ENCODE peak calls at places on chromosomes 16 and 17, in eight cellular contexts. M is RWPE1, J is HT-29, A is esophagus squamous epithelium, O is cardiac fibroblast, F is GOT3, R is foreskin fibroblast, U is hepatic stellate cell. C is an unnamed sample.

GRCh38 chr16:83945587-83945986 is 7.5 kb upstream of the OSGIN1 start:
- DNase-seq in M (no peak), A (no peak), J (no peak), U (no peak), R (no peak), F (no peak), O (no peak), C (no peak)

GRCh38 chr17:79075433-79075805 is 795 bp downstream of the ENGASE start:
- DNase-seq in R (no peak), O (peak; percentile 14), J (no peak), A (no peak), F (no peak), M (no peak), U (no peak), C (no peak)

GRCh38 chr16:55912022-55912421 is 36.8 kb upstream of the CES5A start:
- DNase-seq in F (no peak), M (no peak), R (no peak), A (no peak), J (no peak), U (no peak), O (no peak), C (no peak)

GRCh38 chr17:19333736-19334290 is 28.7 kb downstream of the B9D1 start:
- DNase-seq in A (no peak), M (no peak), J (no peak), O (no peak), R (no peak), F (no peak), U (no peak), C (no peak)

GRCh38 chr16:25411376-25412081 is 153.9 kb upstream of the ZKSCAN2 start:
- DNase-seq in U (no peak), J (no peak), R (no peak), A (no peak), O (no peak), M (no peak), F (no peak), C (no peak)

GRCh38 chr16:75624921-75625334 is 1.8 kb upstream of the ADAT1 start:
- DNase-seq in O (peak; percentile 55), F (no peak), J (peak; percentile 7), A (no peak), U (no peak), M (peak; percentile 45), R (peak; percentile 24), C (no peak)

GRCh38 chr16:81901483-81901882 is 109.8 kb downstream of the SDR42E1 start:
- DNase-seq in O (no peak), A (no peak), J (peak; percentile 37), F (no peak), M (peak; percentile 13), U (peak; percentile 40), R (no peak), C (no peak)

GRCh38 chr16:89841275-89841674 is 13.0 kb downstream of the SPIRE2 start:
- DNase-seq in M (no peak), R (no peak), U (no peak), J (no peak), F (no peak), O (no peak), A (no peak), C (no peak)

GRCh38 chr16:89837014-89837546 is 8.8 kb downstream of the SPIRE2 start:
- DNase-seq in U (no peak), M (no peak), F (no peak), R (no peak), A (no peak), O (no peak), J (peak; percentile 32), C (no peak)

GRCh38 chr17:7935859-7936258 is 3.9 kb downstream of the CNTROB start:
- DNase-seq in M (no peak), R (no peak), O (no peak), U (no peak), A (no peak), J (no peak), F (no peak), C (no peak)

GRCh38 chr17:68909066-68909465 is 46.1 kb downstream of the ABCA8 start:
- DNase-seq in U (peak; percentile 17), O (peak; percentile 94), R (peak; percentile 90), M (peak; percentile 78), F (no peak), A (no peak), J (peak; percentile 34), C (peak; percentile 89)

GRCh38 chr16:3059041-3059722 is 6.3 kb upstream of the IL32 start:
- DNase-seq in O (peak; percentile 92), F (peak; percentile 50), U (peak; percentile 94), M (peak; percentile 87), R (peak; percentile 81), J (peak; percentile 83), A (no peak), C (no peak)

GRCh38 chr17:40084477-40084876 is 15.9 kb downstream of the NR1D1 start:
- DNase-seq in R (no peak), M (no peak), A (no peak), U (no peak), J (no peak), O (no peak), F (no peak), C (no peak)

GRCh38 chr17:44918006-44918405 is 2.7 kb upstream of the GFAP start:
- DNase-seq in M (no peak), U (no peak), A (no peak), O (no peak), F (no peak), R (no peak), J (no peak), C (no peak)

GRCh38 chr17:58491510-58492045 is 3.4 kb upstream of the HSF5 start:
- DNase-seq in J (no peak), O (no peak), F (no peak), M (no peak), U (no peak), R (no peak), A (no peak), C (no peak)

GRCh38 chr16:79600636-79601091 is at the start of gene MAF:
- DNase-seq in O (peak; percentile 80), U (peak; percentile 95), A (peak; percentile 68), R (peak; percentile 68), M (peak; percentile 94), F (no peak), J (no peak), C (peak; percentile 88)

GRCh38 chr17:39402890-39403605 is 1.6 kb upstream of the FBXL20 start:
- DNase-seq in A (no peak), J (no peak), O (no peak), U (no peak), F (no peak), M (no peak), R (no peak), C (no peak)

GRCh38 chr16:58494981-58495860 is 4.7 kb upstream of the NDRG4 start:
- DNase-seq in M (peak; percentile 89), A (no peak), U (peak; percentile 99), R (peak; percentile 89), F (peak; percentile 55), J (peak; percentile 93), O (peak; percentile 98), C (peak; percentile 86)

GRCh38 chr16:89924298-89924924 is 1.3 kb downstream of the TUBB3 start:
- DNase-seq in F (no peak), R (peak; percentile 32), M (no peak), J (no peak), A (no peak), O (peak; percentile 72), U (no peak), C (no peak)